ENCODE peak calls at places on chromosomes 12 and 14, in four cellular contexts. One of them, this sample, is unnamed.

GRCh38 chr14:21894003-21894897 is 220.6 kb upstream of the OR4E1 start:
- DNase-seq in GM12878: no peak
- DNase-seq in K562: peak; percentile 4
- DNase-seq in HepG2: no peak
- DNase-seq in this sample: peak; percentile 62

GRCh38 chr14:23245282-23245681 is 7.5 kb downstream of the RNF212B start:
- DNase-seq in GM12878: no peak
- DNase-seq in K562: no peak
- DNase-seq in HepG2: peak; percentile 37
- DNase-seq in this sample: no peak

GRCh38 chr14:100979780-100980179 is 76.3 kb upstream of the RTL1 start:
- DNase-seq in GM12878: no peak
- DNase-seq in K562: no peak
- DNase-seq in HepG2: no peak
- DNase-seq in this sample: no peak

GRCh38 chr12:3077572-3078081 is 448 bp downstream of the TSPAN9 start:
- DNase-seq in GM12878: no peak
- DNase-seq in K562: no peak
- DNase-seq in HepG2: no peak
- DNase-seq in this sample: peak; percentile 37

GRCh38 chr12:95385246-95385645 is 88.7 kb upstream of the METAP2 start:
- DNase-seq in GM12878: no peak
- DNase-seq in K562: no peak
- DNase-seq in HepG2: no peak
- DNase-seq in this sample: no peak

GRCh38 chr12:54352891-54353874 is 11.1 kb downstream of the GPR84 start:
- DNase-seq in GM12878: no peak
- DNase-seq in K562: peak; percentile 59
- DNase-seq in HepG2: no peak
- DNase-seq in this sample: no peak

GRCh38 chr12:115466076-115466475 is 782.1 kb upstream of the TBX3 start:
- DNase-seq in GM12878: no peak
- DNase-seq in K562: no peak
- DNase-seq in HepG2: no peak
- DNase-seq in this sample: no peak

GRCh38 chr12:90832427-90832826 is 122.5 kb downstream of the CCER1 start:
- DNase-seq in GM12878: no peak
- DNase-seq in K562: no peak
- DNase-seq in HepG2: no peak
- DNase-seq in this sample: no peak

GRCh38 chr12:41205070-41205715 is 17.1 kb downstream of the PDZRN4 start:
- DNase-seq in GM12878: no peak
- DNase-seq in K562: no peak
- DNase-seq in HepG2: no peak
- DNase-seq in this sample: no peak

GRCh38 chr12:560666-561065 is 100.9 kb downstream of the B4GALNT3 start:
- DNase-seq in GM12878: no peak
- DNase-seq in K562: no peak
- DNase-seq in HepG2: no peak
- DNase-seq in this sample: no peak

GRCh38 chr12:34402899-34403705 is 380.8 kb downstream of the ALG10 start:
- DNase-seq in GM12878: no peak
- DNase-seq in K562: peak; percentile 1
- DNase-seq in HepG2: no peak
- DNase-seq in this sample: peak; percentile 2

GRCh38 chr12:56661560-56661959 is 15.8 kb upstream of the ATP5F1B start:
- DNase-seq in GM12878: no peak
- DNase-seq in K562: no peak
- DNase-seq in HepG2: no peak
- DNase-seq in this sample: no peak

GRCh38 chr12:107775093-107775721 is 703 bp downstream of the ASCL4 start:
- DNase-seq in GM12878: no peak
- DNase-seq in K562: no peak
- DNase-seq in HepG2: no peak
- DNase-seq in this sample: peak; percentile 82

GRCh38 chr12:85325452-85325851 is 45.4 kb downstream of the ALX1 start:
- DNase-seq in GM12878: no peak
- DNase-seq in K562: no peak
- DNase-seq in HepG2: no peak
- DNase-seq in this sample: no peak

GRCh38 chr12:123576611-123577010 is 7.7 kb upstream of the TMED2 start:
- DNase-seq in GM12878: no peak
- DNase-seq in K562: no peak
- DNase-seq in HepG2: no peak
- DNase-seq in this sample: no peak

GRCh38 chr12:5441497-5442236 is 9.8 kb downstream of the NTF3 start:
- DNase-seq in GM12878: no peak
- DNase-seq in K562: no peak
- DNase-seq in HepG2: no peak
- DNase-seq in this sample: no peak

GRCh38 chr14:101763941-101764709 is 2.6 kb downstream of the PPP2R5C start:
- DNase-seq in GM12878: no peak
- DNase-seq in K562: no peak
- DNase-seq in HepG2: no peak
- DNase-seq in this sample: no peak

DNA sequence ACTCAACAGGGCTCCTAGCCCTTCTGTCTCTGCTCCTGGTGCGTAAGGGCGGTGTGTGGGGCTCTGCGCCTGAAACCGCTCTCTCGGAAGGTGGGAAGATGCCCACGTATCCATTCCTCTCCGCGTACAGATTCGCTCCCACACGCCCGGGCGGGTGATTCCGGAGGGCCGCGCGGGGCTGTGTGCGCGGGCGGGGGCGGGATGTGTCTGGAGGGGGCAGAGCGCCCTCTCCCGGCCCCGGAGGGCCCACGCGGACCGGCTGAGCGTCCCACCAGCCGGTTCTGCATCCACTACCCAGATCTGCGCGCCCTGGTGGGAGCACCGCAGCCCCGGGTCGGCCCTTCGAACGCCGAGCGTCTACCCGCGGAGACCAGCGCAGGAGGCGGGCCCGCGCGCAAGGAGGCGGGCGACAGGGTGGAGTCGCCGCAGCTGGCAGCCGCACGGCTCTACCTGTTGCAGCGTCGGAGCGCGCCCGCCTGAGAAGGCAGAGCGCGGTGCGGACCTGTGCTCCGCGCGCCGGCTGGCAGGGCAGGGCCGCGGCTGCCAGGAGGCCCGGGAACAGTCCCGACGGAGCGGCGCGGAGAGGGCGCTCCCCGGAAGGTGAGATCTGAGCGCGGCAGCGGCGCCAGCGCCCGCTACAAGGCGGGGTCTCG is 1.4 kb upstream of the KCNK13 start:
- DNase-seq in GM12878: no peak
- DNase-seq in K562: peak; percentile 62
- DNase-seq in HepG2: peak; percentile 34
- DNase-seq in this sample: peak; percentile 81
- TF ChIP-seq CBFB in GM12878: no peak
- TF ChIP-seq CBFB in K562: no peak
- TF ChIP-seq CBFB in HepG2: no peak
- TF ChIP-seq CBFB in this sample: no peak

GRCh38 chr14:30005114-30005698 is 77.6 kb upstream of the PRKD1 start:
- DNase-seq in GM12878: no peak
- DNase-seq in K562: peak; percentile 3
- DNase-seq in HepG2: peak; percentile 62
- DNase-seq in this sample: no peak
- TF ChIP-seq CBFB in GM12878: no peak
- TF ChIP-seq CBFB in K562: no peak
- TF ChIP-seq CBFB in HepG2: no peak
- TF ChIP-seq CBFB in this sample: no peak

GRCh38 chr12:111599459-111600295 is 562 bp upstream of the ATXN2 start:
- DNase-seq in GM12878: peak; percentile 51
- DNase-seq in K562: peak; percentile 94
- DNase-seq in HepG2: peak; percentile 81
- DNase-seq in this sample: peak; percentile 91

GRCh38 chr12:111596985-111597730 is 2.0 kb downstream of the ATXN2 start:
- DNase-seq in GM12878: no peak
- DNase-seq in K562: no peak
- DNase-seq in HepG2: peak; percentile 70
- DNase-seq in this sample: peak; percentile 28

GRCh38 chr12:111600296-111600562 is 1.1 kb upstream of the ATXN2 start:
- DNase-seq in GM12878: no peak
- DNase-seq in K562: no peak
- DNase-seq in HepG2: peak; percentile 84
- DNase-seq in this sample: no peak

GRCh38 chr12:111598637-111599458 is at the start of gene ATXN2:
- DNase-seq in GM12878: no peak
- DNase-seq in K562: peak; percentile 90
- DNase-seq in HepG2: no peak
- DNase-seq in this sample: peak; percentile 54

GRCh38 chr12:111597731-111598636 is 1.1 kb downstream of the ATXN2 start:
- DNase-seq in GM12878: no peak
- DNase-seq in K562: peak; percentile 76
- DNase-seq in HepG2: no peak
- DNase-seq in this sample: peak; percentile 45
- TF ChIP-seq CBFB in GM12878: no peak
- TF ChIP-seq CBFB in K562: no peak
- TF ChIP-seq CBFB in HepG2: no peak
- TF ChIP-seq CBFB in this sample: no peak

DNA sequence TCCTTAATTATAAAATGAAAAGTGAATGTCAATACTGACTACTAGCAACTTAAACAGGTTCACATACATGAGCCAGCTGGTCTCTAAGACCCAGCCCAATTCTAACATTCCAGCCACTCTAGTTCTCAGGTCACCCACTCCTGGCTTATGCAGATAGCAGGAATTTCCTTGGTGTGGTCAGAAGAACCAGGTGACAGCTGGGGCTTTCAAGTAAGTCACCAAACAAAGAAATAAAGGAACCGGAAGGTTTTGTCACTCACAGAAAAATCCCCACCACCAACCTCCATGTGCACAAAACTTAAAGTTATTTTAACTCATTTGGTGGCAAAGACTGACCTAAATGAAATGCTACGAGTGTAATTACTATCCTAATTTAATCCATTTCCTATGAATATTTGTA is 129.6 kb upstream of the CDKN3 start:
- DNase-seq in GM12878: peak; percentile 58
- DNase-seq in K562: no peak
- DNase-seq in HepG2: no peak
- DNase-seq in this sample: no peak
- TF ChIP-seq CBFB in GM12878: no peak
- TF ChIP-seq CBFB in K562: no peak
- TF ChIP-seq CBFB in HepG2: no peak
- TF ChIP-seq CBFB in this sample: no peak

DNA sequence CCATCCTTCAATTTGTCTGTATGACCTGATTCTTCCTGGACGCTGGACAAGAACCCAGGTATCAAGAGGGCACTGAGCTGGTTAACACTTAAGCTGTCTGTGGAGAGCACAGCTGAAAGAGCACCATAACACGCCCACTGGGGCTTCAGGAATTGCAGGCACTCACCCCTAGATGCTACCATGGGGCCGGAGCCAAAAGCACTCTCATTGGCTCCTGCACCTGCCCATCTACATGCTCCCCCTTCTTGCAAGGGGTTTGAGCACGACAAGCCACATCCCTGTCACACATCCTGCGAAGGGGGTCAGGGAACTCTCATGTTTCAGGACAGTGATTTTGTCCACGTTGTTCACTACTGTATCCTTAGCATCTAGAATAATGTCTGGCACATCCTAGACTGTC is 35.1 kb upstream of the TBC1D15 start:
- DNase-seq in GM12878: no peak
- DNase-seq in K562: no peak
- DNase-seq in HepG2: no peak
- DNase-seq in this sample: peak; percentile 68
- TF ChIP-seq CBFB in GM12878: no peak
- TF ChIP-seq CBFB in K562: no peak
- TF ChIP-seq CBFB in HepG2: no peak
- TF ChIP-seq CBFB in this sample: no peak

DNA sequence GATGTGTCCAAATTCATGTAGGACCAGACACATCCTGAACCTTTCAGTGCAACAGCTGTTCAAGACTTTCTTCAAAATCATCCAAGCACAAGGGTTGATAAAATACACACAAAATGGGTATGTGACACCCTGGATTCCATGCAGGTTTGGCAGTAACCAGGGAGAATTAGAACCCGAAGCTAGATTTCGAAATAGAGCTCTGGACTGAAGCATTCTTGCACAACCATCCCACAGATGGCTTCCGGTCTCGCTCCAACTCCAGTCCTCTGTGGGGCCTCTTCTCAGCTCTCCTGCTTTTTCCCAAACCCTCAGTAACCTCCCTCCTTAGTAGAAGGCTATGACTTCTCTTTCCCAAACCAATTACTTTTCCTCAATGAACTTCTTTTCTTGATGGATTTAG is 171.3 kb downstream of the TTC7B start:
- DNase-seq in GM12878: no peak
- DNase-seq in K562: no peak
- DNase-seq in HepG2: peak; percentile 39
- DNase-seq in this sample: no peak
- TF ChIP-seq CBFB in GM12878: no peak
- TF ChIP-seq CBFB in K562: no peak
- TF ChIP-seq CBFB in HepG2: no peak
- TF ChIP-seq CBFB in this sample: no peak

GRCh38 chr14:99715266-99716000 is 31.3 kb downstream of the CYP46A1 start:
- DNase-seq in GM12878: no peak
- DNase-seq in K562: no peak
- DNase-seq in HepG2: no peak
- DNase-seq in this sample: no peak

GRCh38 chr14:99717682-99718013 is 33.5 kb downstream of the CYP46A1 start:
- DNase-seq in GM12878: no peak
- DNase-seq in K562: no peak
- DNase-seq in HepG2: no peak
- DNase-seq in this sample: no peak

GRCh38 chr14:99718031-99718810 is 34.1 kb downstream of the CYP46A1 start:
- DNase-seq in GM12878: peak; percentile 39
- DNase-seq in K562: no peak
- DNase-seq in HepG2: no peak
- DNase-seq in this sample: no peak

GRCh38 chr14:99716850-99717681 is 33.0 kb downstream of the CYP46A1 start:
- DNase-seq in GM12878: no peak
- DNase-seq in K562: no peak
- DNase-seq in HepG2: no peak
- DNase-seq in this sample: no peak

DNA sequence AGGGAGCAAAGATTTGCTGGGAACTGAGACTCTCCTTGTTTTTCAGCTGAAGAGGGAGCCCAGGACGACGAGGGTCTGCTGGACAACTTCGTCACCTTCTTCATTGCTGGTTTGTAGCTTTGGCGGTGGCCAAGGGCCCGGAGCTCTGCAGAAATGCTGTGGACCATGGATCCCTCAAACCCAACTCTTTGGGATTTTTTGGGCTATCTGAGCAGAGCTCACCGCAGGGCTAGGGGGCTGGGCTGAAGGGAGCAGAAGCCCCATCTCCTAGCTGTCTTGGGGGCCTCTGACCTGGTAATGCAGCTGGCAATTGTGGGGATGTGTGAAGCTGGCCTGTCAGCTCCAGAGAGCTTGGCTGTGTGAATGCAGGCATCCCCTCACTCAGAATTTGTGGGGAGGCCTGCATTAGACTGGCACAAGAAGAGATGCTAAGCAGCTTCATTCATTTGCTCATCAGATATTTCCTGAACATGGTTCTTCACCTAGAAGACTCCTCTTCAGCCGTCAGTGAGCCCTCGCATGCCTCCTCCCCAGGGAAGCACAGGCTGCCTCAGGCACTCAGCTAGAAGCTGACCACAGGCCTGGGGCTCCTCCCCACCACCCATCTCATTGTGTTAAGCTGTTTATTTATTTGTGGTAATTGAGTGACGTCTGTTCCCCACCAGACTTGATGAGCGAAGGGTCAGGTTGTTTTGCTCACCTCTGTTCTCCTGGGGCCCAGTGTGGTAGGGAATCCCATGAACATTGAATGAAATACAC is 32.2 kb downstream of the CYP46A1 start:
- DNase-seq in GM12878: no peak
- DNase-seq in K562: no peak
- DNase-seq in HepG2: no peak
- DNase-seq in this sample: no peak
- TF ChIP-seq CBFB in GM12878: no peak
- TF ChIP-seq CBFB in K562: no peak
- TF ChIP-seq CBFB in HepG2: no peak
- TF ChIP-seq CBFB in this sample: no peak

This sample was measured in WTC11.